ENCODE peak calls at places on chromosomes 7 and 10, in seven cellular contexts. I is left ventricle myocardium inferior, A is epithelial cell of esophagus, K is Panc1, G is stomach, W is endothelial cell, M is BJ. R is an unnamed sample.

GRCh38 chr7:103075337-103075918 is 488 bp downstream of the ARMC10 start:
- DNase-seq in I (peak; percentile 36), A (peak; percentile 78), K (no peak), G (peak; percentile 58), W (peak; percentile 56), M (no peak), R (no peak)

GRCh38 chr7:31335889-31336201 is 4.7 kb downstream of the NEUROD6 start:
- DNase-seq in I (no peak), A (no peak), K (no peak), G (no peak), W (no peak), M (no peak), R (no peak)

GRCh38 chr10:97136744-97137143 is 49.0 kb downstream of the SLIT1 start:
- DNase-seq in I (no peak), A (no peak), K (no peak), G (no peak), W (no peak), M (no peak), R (no peak)

GRCh38 chr10:14611971-14612693 is 162.6 kb downstream of the FAM107B start:
- DNase-seq in I (no peak), A (no peak), K (no peak), G (no peak), W (no peak), M (no peak), R (no peak)

GRCh38 chr7:107353701-107354100 is 116.2 kb upstream of the GPR22 start:
- DNase-seq in I (no peak), A (no peak), K (no peak), G (no peak), W (no peak), M (no peak), R (no peak)

GRCh38 chr10:51244739-51245138 is 170.5 kb downstream of the PRKG1 start:
- DNase-seq in I (no peak), A (no peak), K (no peak), G (no peak), W (no peak), M (peak; percentile 80), R (no peak)

GRCh38 chr10:34392641-34393170 is 422.4 kb downstream of the PARD3 start:
- DNase-seq in I (no peak), A (peak; percentile 22), K (no peak), G (no peak), W (no peak), M (no peak), R (no peak)

GRCh38 chr10:17425584-17426262 is 28.7 kb downstream of the ST8SIA6 start:
- DNase-seq in I (no peak), A (no peak), K (no peak), G (no peak), W (no peak), M (no peak), R (no peak)

GRCh38 chr10:83562381-83562780 is 576.9 kb upstream of the GHITM start:
- DNase-seq in I (no peak), A (no peak), K (no peak), G (no peak), W (no peak), M (no peak), R (no peak)

GRCh38 chr7:24713850-24714675 is 43.2 kb downstream of the GSDME start:
- DNase-seq in I (no peak), A (no peak), K (no peak), G (no peak), W (no peak), M (no peak), R (no peak)

GRCh38 chr7:48089415-48089975 is 430 bp downstream of the UPP1 start:
- DNase-seq in I (no peak), A (peak; percentile 77), K (no peak), G (peak; percentile 51), W (peak; percentile 52), M (no peak), R (no peak)

GRCh38 chr7:44287488-44288380 is 37.7 kb downstream of the CAMK2B start:
- DNase-seq in I (peak; percentile 6), A (no peak), K (no peak), G (peak; percentile 24), W (no peak), M (no peak), R (peak; percentile 9)

GRCh38 chr7:123499211-123499968 is 35.0 kb downstream of the IQUB start:
- DNase-seq in I (no peak), A (no peak), K (no peak), G (no peak), W (no peak), M (no peak), R (no peak)

GRCh38 chr7:134954197-134955082 is 31.9 kb upstream of the AGBL3 start:
- DNase-seq in I (no peak), A (peak; percentile 25), K (no peak), G (no peak), W (no peak), M (no peak), R (no peak)

GRCh38 chr7:151663382-151664100 is 143.8 kb upstream of the RHEB start:
- DNase-seq in I (no peak), A (no peak), K (no peak), G (no peak), W (no peak), M (no peak), R (no peak)

GRCh38 chr10:77289027-77289501 is 348.5 kb downstream of the KCNMA1 start:
- DNase-seq in I (no peak), A (no peak), K (no peak), G (no peak), W (no peak), M (no peak), R (no peak)

GRCh38 chr7:127935847-127936376 is 95.3 kb downstream of the LRRC4 start:
- DNase-seq in I (no peak), A (no peak), K (no peak), G (no peak), W (no peak), M (no peak), R (no peak)

GRCh38 chr10:129963831-129964501 is at the start of gene EBF3:
- DNase-seq in I (peak; percentile 90), A (peak; percentile 44), K (no peak), G (peak; percentile 50), W (peak; percentile 85), M (no peak), R (no peak)

GRCh38 chr10:116272497-116273221 is at the start of gene GFRA1:
- DNase-seq in I (peak; percentile 27), A (peak; percentile 11), K (no peak), G (no peak), W (peak; percentile 29), M (no peak), R (no peak)

GRCh38 chr10:116278832-116279231 is 5.8 kb upstream of the GFRA1 start:
- DNase-seq in I (no peak), A (no peak), K (no peak), G (no peak), W (no peak), M (no peak), R (no peak)

GRCh38 chr10:116271593-116272496 is 1.2 kb downstream of the GFRA1 start:
- DNase-seq in I (peak; percentile 32), A (no peak), K (no peak), G (no peak), W (peak; percentile 43), M (no peak), R (no peak)

GRCh38 chr10:116270691-116271592 is 2.1 kb downstream of the GFRA1 start:
- DNase-seq in I (peak; percentile 60), A (no peak), K (no peak), G (no peak), W (peak; percentile 33), M (no peak), R (no peak)

DNA sequence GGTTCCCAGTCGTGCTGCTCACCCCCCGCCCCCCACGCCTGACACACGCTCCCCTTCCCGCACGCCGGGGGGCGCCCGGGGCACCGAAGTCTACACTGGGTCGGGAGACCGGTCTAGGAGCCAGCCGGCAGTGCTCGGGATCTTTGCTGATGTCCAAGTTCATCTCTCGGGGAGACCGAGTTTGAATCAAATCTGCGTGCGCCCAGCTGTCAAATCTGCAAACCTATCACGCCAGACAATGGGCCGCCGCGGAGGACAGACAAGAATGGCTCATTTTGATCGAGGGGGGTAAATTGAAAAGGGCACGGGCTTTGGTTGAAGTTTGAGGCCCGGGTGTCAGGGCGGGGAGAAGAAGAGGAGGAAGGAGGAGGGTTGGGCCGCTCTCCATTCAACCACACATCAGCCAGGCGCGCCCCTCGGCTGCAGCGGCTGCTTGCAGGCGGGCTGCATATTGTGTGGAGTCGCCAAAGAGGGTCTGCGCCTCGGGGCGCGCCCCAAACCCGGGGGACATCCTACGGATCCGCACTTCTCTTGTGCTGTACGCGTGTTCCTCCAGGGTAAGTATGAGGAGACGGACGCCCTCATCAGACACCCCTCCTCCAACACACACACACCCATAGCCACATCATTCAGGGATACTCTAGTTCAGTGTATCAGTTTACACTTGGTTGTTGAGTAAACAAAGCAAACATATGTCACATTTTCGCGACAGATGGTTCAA is 1.3 kb upstream of the GFRA1 start:
- DNase-seq in I (peak; percentile 19), A (no peak), K (no peak), G (no peak), W (peak; percentile 20), M (no peak), R (no peak)
- TF ChIP-seq CTCF in I (no peak), A (no peak), K (no peak), G (no peak), W (no peak), M (peak; percentile 29), R (no peak)

DNA sequence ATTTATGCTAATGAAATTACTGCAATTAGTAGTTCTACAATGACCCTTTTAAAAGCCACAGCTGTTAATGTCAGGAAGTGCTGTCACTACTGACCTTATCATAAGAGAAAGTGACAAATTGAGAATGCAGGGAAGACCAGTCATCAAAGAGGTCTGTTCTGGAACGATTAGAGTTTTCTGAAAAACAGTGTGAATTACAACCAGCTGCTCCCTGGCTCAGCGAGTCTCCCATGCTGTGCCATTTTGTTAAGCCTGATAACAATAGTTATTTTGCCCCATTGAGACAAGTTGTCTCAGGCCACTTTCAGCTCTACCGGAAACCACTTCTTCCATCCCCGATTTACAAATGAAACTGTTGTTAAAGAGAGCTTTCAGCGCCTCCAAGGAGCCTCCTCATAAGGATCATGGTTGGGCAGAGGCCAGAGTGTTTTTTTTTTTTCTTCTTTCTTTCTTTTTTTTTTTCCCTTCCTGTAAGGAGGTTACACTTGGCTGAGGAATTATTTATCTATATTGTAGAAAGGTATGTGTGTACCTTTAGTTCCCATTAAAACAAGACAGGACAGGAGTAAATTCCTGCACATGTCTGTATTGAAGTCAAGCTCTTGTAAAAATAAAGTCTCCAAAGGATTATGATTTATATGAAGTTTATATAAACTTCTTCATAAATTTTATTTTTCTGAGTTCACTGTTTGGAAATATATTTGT is 173.6 kb downstream of the CDCA7L start:
- DNase-seq in I (no peak), A (peak; percentile 63), K (no peak), G (no peak), W (peak; percentile 10), M (no peak), R (no peak)
- TF ChIP-seq CTCF in I (no peak), A (no peak), K (no peak), G (no peak), W (no peak), M (no peak), R (no peak)

DNA sequence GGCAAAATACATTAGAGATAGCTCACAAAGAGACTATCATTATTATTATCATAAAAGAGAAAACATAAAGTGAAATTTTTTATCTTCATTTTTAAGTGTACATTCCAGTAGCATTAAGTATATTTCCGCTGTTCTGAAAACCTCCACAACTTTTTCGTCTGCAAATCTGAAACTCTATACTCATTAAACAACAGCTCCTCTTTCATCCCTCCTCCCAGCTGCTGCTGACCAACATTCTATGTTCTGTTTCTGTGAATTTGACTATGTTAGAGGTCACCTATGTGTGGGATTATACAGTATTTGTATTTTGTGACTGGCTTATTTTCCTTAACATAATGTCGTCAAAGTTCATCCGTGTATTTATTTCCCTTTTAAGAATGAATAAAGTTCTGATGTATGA is 429.3 kb upstream of the TPK1 start:
- DNase-seq in I (no peak), A (no peak), K (no peak), G (no peak), W (no peak), M (no peak), R (no peak)
- TF ChIP-seq CTCF in I (no peak), A (no peak), K (no peak), G (no peak), W (no peak), M (no peak), R (no peak)

GRCh38 chr7:146736446-146737190 is 620.0 kb downstream of the CNTNAP2 start:
- DNase-seq in I (no peak), A (peak; percentile 2), K (no peak), G (no peak), W (no peak), M (no peak), R (no peak)
- TF ChIP-seq CTCF in I (no peak), A (no peak), K (peak; percentile 14), G (no peak), W (no peak), M (no peak), R (no peak)